ENCODE peak calls at places on chromosomes 7 and 10, in six cellular contexts. Q, L, O, V, Z and B are unnamed samples.
A peak's percentile ranks its signal among the peaks of the same experiment; 100 is the strongest.

GRCh38 chr7:135342887-135343286 is 109.2 kb downstream of the STRA8 start:
- DNase-seq in O (peak; percentile 24), V (no peak), Z (no peak), L (no peak), Q (no peak), B (no peak)

GRCh38 chr10:90652519-90652918 is 205.3 kb downstream of the HTR7 start:
- DNase-seq in V (no peak), Q (no peak), L (no peak), Z (peak; percentile 56), O (no peak), B (no peak)

GRCh38 chr7:30193333-30193943 is 58.7 kb downstream of the MTURN start:
- DNase-seq in L (no peak), Z (no peak), O (no peak), Q (no peak), V (no peak), B (no peak)

GRCh38 chr10:35574924-35575352 is 30.2 kb upstream of the GJD4 start:
- DNase-seq in Q (no peak), V (peak; percentile 5), Z (peak; percentile 97), O (no peak), L (no peak), B (no peak)

GRCh38 chr10:62437696-62438095 is 63.5 kb downstream of the ZNF365 start:
- DNase-seq in Z (peak; percentile 71), O (peak; percentile 41), L (peak; percentile 65), V (peak; percentile 58), Q (no peak), B (no peak)

GRCh38 chr10:36042135-36042534 is 400.0 kb upstream of the FZD8 start:
- DNase-seq in L (no peak), V (no peak), Z (no peak), O (no peak), Q (no peak), B (no peak)

GRCh38 chr7:130148561-130148960 is 56.6 kb downstream of the TMEM209 start:
- DNase-seq in Q (no peak), V (no peak), L (no peak), Z (no peak), O (peak; percentile 74), B (no peak)

GRCh38 chr10:120600871-120601644 is 144.0 kb downstream of the PLPP4 start:
- DNase-seq in L (no peak), Q (no peak), O (no peak), V (no peak), Z (no peak), B (no peak)

GRCh38 chr10:62171791-62172190 is 96.9 kb downstream of the RTKN2 start:
- DNase-seq in O (no peak), Q (no peak), V (peak; percentile 17), Z (no peak), L (no peak), B (no peak)

GRCh38 chr7:32070051-32070405 is 179 bp downstream of the PDE1C start:
- DNase-seq in Q (no peak), O (no peak), Z (no peak), V (no peak), L (no peak), B (no peak)

GRCh38 chr10:22246680-22247391 is 29.0 kb upstream of the EBLN1 start:
- DNase-seq in Z (peak; percentile 58), L (peak; percentile 14), V (no peak), Q (no peak), O (no peak), B (peak; percentile 5)

GRCh38 chr10:99292159-99292558 is 37.0 kb upstream of the CNNM1 start:
- DNase-seq in Z (no peak), O (no peak), L (no peak), Q (no peak), V (peak; percentile 63), B (no peak)

GRCh38 chr7:371119-371778 is 81.3 kb downstream of the FOXL3 start:
- DNase-seq in Z (no peak), Q (peak; percentile 27), V (no peak), O (no peak), L (no peak), B (no peak)

GRCh38 chr7:106358103-106358663 is 73.4 kb upstream of the NAMPT start:
- DNase-seq in V (no peak), O (no peak), Q (no peak), Z (peak; percentile 19), L (no peak), B (no peak)

GRCh38 chr10:60955957-60956425 is 12.0 kb upstream of the RHOBTB1 start:
- DNase-seq in Q (no peak), V (no peak), L (no peak), Z (peak; percentile 80), O (no peak), B (no peak)

GRCh38 chr10:35884657-35885071 is 242.6 kb upstream of the FZD8 start:
- DNase-seq in Z (no peak), Q (peak; percentile 53), O (no peak), V (no peak), L (no peak), B (no peak)

GRCh38 chr7:35697414-35698175 is 2.7 kb upstream of the HERPUD2 start:
- DNase-seq in Z (peak; percentile 50), L (no peak), V (no peak), Q (no peak), O (no peak), B (no peak)

GRCh38 chr10:28326516-28327493 is 23.9 kb upstream of the MPP7 start:
- DNase-seq in O (peak; percentile 45), V (no peak), Q (peak; percentile 70), Z (peak; percentile 67), L (no peak), B (no peak)

GRCh38 chr7:157662110-157662791 is 325.4 kb downstream of the DNAJB6 start:
- DNase-seq in Q (no peak), V (no peak), L (no peak), O (no peak), Z (no peak), B (no peak)

GRCh38 chr10:127168251-127168650 is 28.1 kb downstream of the INSYN2A start:
- DNase-seq in Q (no peak), O (no peak), L (no peak), V (no peak), Z (no peak), B (no peak)